ENCODE peak calls at places on chromosomes 12 and 14, in ten cellular contexts. F, B, K, D, U, W, N, T, V and C are unnamed samples.

GRCh38 chr14:104708606-104709268 is 15.3 kb upstream of the ADSS1 start:
- DNase-seq in F (no peak), B (peak; percentile 74), K (peak; percentile 86), D (peak; percentile 90), U (peak; percentile 38), W (peak; percentile 84), N (peak; percentile 45), T (peak; percentile 60), V (no peak), C (peak; percentile 78)

GRCh38 chr12:122928891-122929538 is 33.1 kb upstream of the VPS37B start:
- DNase-seq in F (no peak), B (no peak), K (no peak), D (no peak), U (no peak), W (no peak), N (no peak), T (no peak), V (no peak), C (no peak)

GRCh38 chr12:7130791-7131501 is 775 bp downstream of the CLSTN3 start:
- DNase-seq in F (no peak), B (peak; percentile 22), K (peak; percentile 78), D (no peak), U (peak; percentile 10), W (no peak), N (peak; percentile 44), T (no peak), V (no peak), C (peak; percentile 64)

GRCh38 chr14:77104393-77104792 is 6.3 kb downstream of the CIPC start:
- DNase-seq in F (no peak), B (no peak), K (no peak), D (no peak), U (no peak), W (no peak), N (no peak), T (no peak), V (no peak), C (no peak)

GRCh38 chr14:96362071-96362964 is 823 bp downstream of the ATG2B start:
- DNase-seq in F (no peak), B (peak; percentile 93), K (no peak), D (no peak), U (peak; percentile 13), W (peak; percentile 23), N (no peak), T (peak; percentile 22), V (no peak), C (peak; percentile 68)

GRCh38 chr12:28308891-28309290 is 118.6 kb downstream of the CCDC91 start:
- DNase-seq in F (no peak), B (no peak), K (no peak), D (no peak), U (no peak), W (no peak), N (no peak), T (no peak), V (no peak), C (no peak)

GRCh38 chr12:9751204-9752144 is 9.2 kb downstream of the CD69 start:
- DNase-seq in F (no peak), B (no peak), K (no peak), D (no peak), U (peak; percentile 59), W (peak; percentile 15), N (no peak), T (no peak), V (no peak), C (no peak)

GRCh38 chr12:85825751-85826150 is 10.5 kb downstream of the RASSF9 start:
- DNase-seq in F (no peak), B (no peak), K (no peak), D (no peak), U (no peak), W (no peak), N (no peak), T (no peak), V (no peak), C (no peak)

GRCh38 chr12:49567611-49568441 is at the start of gene MCRS1:
- DNase-seq in F (peak; percentile 79), B (peak; percentile 95), K (peak; percentile 92), D (peak; percentile 94), U (peak; percentile 90), W (peak; percentile 94), N (peak; percentile 57), T (peak; percentile 86), V (peak; percentile 67), C (peak; percentile 93)

GRCh38 chr14:94174622-94175402 is 690 bp downstream of the PPP4R4 start:
- DNase-seq in F (no peak), B (no peak), K (peak; percentile 67), D (no peak), U (no peak), W (no peak), N (no peak), T (no peak), V (no peak), C (no peak)

GRCh38 chr12:120222288-120222832 is 21.4 kb upstream of the RPLP0 start:
- DNase-seq in F (no peak), B (no peak), K (no peak), D (no peak), U (no peak), W (no peak), N (no peak), T (no peak), V (no peak), C (no peak)

GRCh38 chr12:102769323-102769916 is 147.6 kb downstream of the PAH start:
- DNase-seq in F (peak; percentile 46), B (peak; percentile 79), K (peak; percentile 78), D (peak; percentile 83), U (peak; percentile 4), W (peak; percentile 19), N (no peak), T (peak; percentile 1), V (peak; percentile 28), C (peak; percentile 26)